ENCODE peak calls at places on chromosomes 16 and 17, in five cellular contexts. N is testis; Y is body of pancreas; U is tibial artery; H is CD8-positive, alpha-beta memory T cell. W is an unnamed sample.

GRCh38 chr17:82840431-82840831 is 609 bp upstream of the ZNF750 start:
- DNase-seq in N (no peak), H (no peak), Y (no peak), U (no peak), W (no peak)

GRCh38 chr17:17119533-17119932 is 77.3 kb downstream of the MPRIP start:
- DNase-seq in H (peak; percentile 74), Y (peak; percentile 51), N (peak; percentile 50), U (no peak), W (peak; percentile 41)

GRCh38 chr16:3023415-3023668 is 400 bp downstream of the HCFC1R1 start:
- DNase-seq in N (no peak), Y (peak; percentile 68), U (no peak), H (no peak), W (peak; percentile 65)

GRCh38 chr17:79631640-79632431 is 21.0 kb upstream of the RBFOX3 start:
- DNase-seq in Y (no peak), H (no peak), U (peak; percentile 28), N (peak; percentile 6), W (peak; percentile 1)

GRCh38 chr16:2095918-2096582 is 39.6 kb downstream of the PKD1 start:
- DNase-seq in N (no peak), U (no peak), Y (no peak), H (no peak), W (no peak)

GRCh38 chr17:44952946-44953475 is 5.4 kb upstream of the KIF18B start:
- DNase-seq in H (no peak), N (no peak), U (peak; percentile 24), Y (no peak), W (no peak)

GRCh38 chr17:5555254-5555653 is 29.1 kb downstream of the NLRP1 start:
- DNase-seq in U (no peak), Y (no peak), H (no peak), N (no peak), W (no peak)

GRCh38 chr17:82267575-82268379 is 5.7 kb downstream of the CSNK1D start:
- DNase-seq in H (no peak), U (peak; percentile 98), Y (peak; percentile 98), N (peak; percentile 90), W (peak; percentile 99)

GRCh38 chr16:9092282-9092962 is 978 bp downstream of the HAPSTR1 start:
- DNase-seq in Y (peak; percentile 20), U (peak; percentile 80), N (peak; percentile 31), H (peak; percentile 53), W (peak; percentile 64)

GRCh38 chr17:39705786-39706348 is 6.0 kb downstream of the ERBB2 start:
- DNase-seq in Y (peak; percentile 96), U (peak; percentile 83), H (no peak), N (no peak), W (no peak)

GRCh38 chr17:39702901-39703893 is 3.3 kb downstream of the ERBB2 start:
- DNase-seq in U (no peak), N (no peak), Y (no peak), H (no peak), W (no peak)

GRCh38 chr17:39704821-39705551 is 5.1 kb downstream of the ERBB2 start:
- DNase-seq in Y (peak; percentile 31), N (no peak), U (peak; percentile 85), H (no peak), W (no peak)

GRCh38 chr17:39701784-39702422 is 2.0 kb downstream of the ERBB2 start:
- DNase-seq in H (no peak), U (no peak), N (no peak), Y (no peak), W (no peak)

DNA sequence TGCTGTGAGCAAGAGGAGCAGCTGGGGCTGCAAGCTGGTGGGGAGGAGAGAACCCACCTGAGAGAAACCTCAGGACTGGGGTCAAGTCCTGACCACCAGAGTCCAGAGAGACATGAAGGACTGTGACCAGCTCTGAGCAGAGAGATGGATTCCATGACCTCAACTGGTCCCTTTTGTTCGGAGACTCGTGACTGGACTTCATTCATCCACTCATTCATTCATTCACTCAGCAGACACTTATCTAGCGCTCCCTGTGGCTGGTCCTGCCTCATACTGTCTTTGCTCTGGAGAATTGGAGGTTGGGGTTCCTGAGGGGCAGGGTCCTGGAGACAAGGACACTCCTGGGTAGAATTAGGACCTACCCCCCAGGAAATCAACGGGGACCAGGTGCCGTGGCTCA is 4.0 kb downstream of the ERBB2 start:
- DNase-seq in N (no peak), U (no peak), Y (no peak), H (no peak), W (no peak)
- H3K4me1 ChIP-seq in N (no peaks in the 10 kb centered on the region), U (peaks cover 73% of the 10 kb centered on the region), Y (peaks cover 83% of the 10 kb centered on the region), H (peaks cover 18% of the 10 kb centered on the region), W (no peaks in the 10 kb centered on the region)

GRCh38 chr16:19881028-19881427 is 3.6 kb downstream of the GPRC5B start:
- DNase-seq in H (no peak), U (no peak), N (no peak), Y (no peak), W (no peak)

GRCh38 chr16:19881783-19882182 is 2.9 kb downstream of the GPRC5B start:
- DNase-seq in U (no peak), N (no peak), H (no peak), Y (no peak), W (no peak)

GRCh38 chr16:19883296-19883951 is 1.2 kb downstream of the GPRC5B start:
- DNase-seq in H (no peak), Y (peak; percentile 21), N (peak; percentile 86), U (no peak), W (peak; percentile 49)

GRCh38 chr16:19882641-19883040 is 2.0 kb downstream of the GPRC5B start:
- DNase-seq in U (no peak), H (no peak), N (no peak), Y (no peak), W (no peak)

DNA sequence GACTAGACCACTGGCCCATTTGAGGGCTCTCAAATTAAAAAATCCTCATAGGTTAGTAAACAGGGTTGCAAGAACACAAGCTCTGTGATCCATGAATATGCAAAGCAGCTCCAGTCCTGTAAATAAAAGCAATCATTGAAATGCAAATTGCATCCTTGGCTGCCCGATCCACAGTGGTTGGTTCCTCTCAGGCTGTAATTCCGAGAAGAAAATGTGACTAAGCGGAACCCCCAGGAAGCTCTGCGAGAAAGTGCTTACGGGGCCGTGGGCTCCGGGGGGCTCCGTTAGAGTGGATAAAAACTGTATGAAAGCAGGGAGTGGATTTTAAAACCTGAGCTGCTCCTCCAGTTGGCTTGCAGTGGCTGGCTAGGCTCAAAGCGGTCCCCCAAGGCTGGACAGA is 2.5 kb downstream of the GPRC5B start:
- DNase-seq in H (no peak), U (no peak), N (no peak), Y (no peak), W (no peak)
- H3K4me1 ChIP-seq in H (peaks cover 24% of the 10 kb centered on the region), U (peaks cover 36% of the 10 kb centered on the region), N (peaks cover 37% of the 10 kb centered on the region), Y (peaks cover 28% of the 10 kb centered on the region), W (peaks cover 19% of the 10 kb centered on the region)

GRCh38 chr16:14525596-14525995 is 104.5 kb downstream of the PARN start:
- DNase-seq in Y (no peak), N (no peak), U (no peak), H (no peak), W (no peak)
- H3K4me1 ChIP-seq in Y (peaks cover 33% of the 10 kb centered on the region), N (peaks cover 7% of the 10 kb centered on the region), U (peaks cover 26% of the 10 kb centered on the region), H (peaks cover 14% of the 10 kb centered on the region), W (peaks cover 25% of the 10 kb centered on the region)

DNA sequence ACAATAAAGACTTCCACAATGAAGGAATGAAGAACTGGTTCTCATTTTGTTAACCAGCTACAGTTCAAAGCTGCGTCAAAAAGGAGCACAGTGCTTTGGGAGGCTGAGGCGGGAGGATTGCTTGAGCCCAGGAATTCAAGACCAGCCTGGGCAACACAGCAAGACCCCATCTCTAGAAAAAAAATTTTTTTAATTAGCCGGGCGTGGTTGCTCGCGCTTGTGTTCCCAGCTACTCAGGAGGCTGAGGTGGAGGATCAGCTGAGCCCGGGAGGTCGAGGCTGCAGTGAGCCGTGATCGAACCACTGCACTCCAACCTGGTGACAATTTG is 764 bp upstream of the SLC6A4 start:
- DNase-seq in U (no peak), Y (no peak), N (no peak), H (no peak), W (no peak)
- H3K4me1 ChIP-seq in U (peaks cover 32% of the 10 kb centered on the region), Y (peaks cover 17% of the 10 kb centered on the region), N (peaks cover 18% of the 10 kb centered on the region), H (peaks cover 8% of the 10 kb centered on the region), W (peaks cover 10% of the 10 kb centered on the region)

GRCh38 chr17:68459030-68459376 is 1.7 kb upstream of the WIPI1 start:
- DNase-seq in Y (no peak), N (no peak), H (no peak), U (no peak), W (no peak)

GRCh38 chr17:68461589-68461988 is 4.3 kb upstream of the WIPI1 start:
- DNase-seq in Y (peak; percentile 38), N (no peak), U (no peak), H (no peak), W (peak; percentile 36)

GRCh38 chr17:68460715-68461114 is 3.4 kb upstream of the WIPI1 start:
- DNase-seq in H (peak; percentile 66), U (no peak), N (no peak), Y (no peak), W (no peak)

GRCh38 chr17:68461122-68461539 is 3.8 kb upstream of the WIPI1 start:
- DNase-seq in Y (no peak), H (no peak), U (no peak), N (no peak), W (no peak)

GRCh38 chr17:68460096-68460495 is 2.8 kb upstream of the WIPI1 start:
- DNase-seq in Y (no peak), H (no peak), N (no peak), U (no peak), W (no peak)
- H3K4me1 ChIP-seq in Y (peaks cover 50% of the 10 kb centered on the region), H (peaks cover 57% of the 10 kb centered on the region), N (peaks cover 19% of the 10 kb centered on the region), U (peaks cover 13% of the 10 kb centered on the region), W (peaks cover 54% of the 10 kb centered on the region)

DNA sequence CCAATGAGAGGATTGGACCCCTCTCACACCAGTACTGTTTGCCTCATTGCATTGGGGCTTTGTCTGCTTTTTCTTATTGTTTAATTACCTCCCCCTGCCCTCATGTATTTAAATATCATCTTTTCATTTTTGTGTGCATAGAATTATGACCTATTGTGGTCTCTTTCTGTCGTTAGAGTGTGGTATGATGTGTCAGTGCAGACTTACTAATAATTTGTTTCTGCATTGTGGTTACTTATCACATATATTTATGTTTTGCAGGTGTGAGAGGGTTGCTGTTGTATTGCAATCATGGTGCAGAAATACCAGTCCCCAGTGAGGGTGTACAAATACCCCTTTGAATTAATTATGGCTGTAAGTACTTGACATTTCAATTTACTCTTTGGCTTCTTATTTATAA is 2.5 kb downstream of the SEC14L1 start:
- DNase-seq in H (no peak), U (no peak), N (no peak), Y (no peak), W (no peak)
- H3K4me1 ChIP-seq in H (peaks cover 40% of the 10 kb centered on the region), U (peaks cover 20% of the 10 kb centered on the region), N (peaks cover 43% of the 10 kb centered on the region), Y (peaks cover 63% of the 10 kb centered on the region), W (peaks cover 69% of the 10 kb centered on the region)

GRCh38 chr17:73592531-73592961 is 51.7 kb downstream of the SDK2 start:
- DNase-seq in H (no peak), N (no peak), Y (no peak), U (no peak), W (no peak)
- H3K4me1 ChIP-seq in H (peaks cover 67% of the 10 kb centered on the region), N (no peaks in the 10 kb centered on the region), Y (no peaks in the 10 kb centered on the region), U (no peaks in the 10 kb centered on the region), W (no peaks in the 10 kb centered on the region)

DNA sequence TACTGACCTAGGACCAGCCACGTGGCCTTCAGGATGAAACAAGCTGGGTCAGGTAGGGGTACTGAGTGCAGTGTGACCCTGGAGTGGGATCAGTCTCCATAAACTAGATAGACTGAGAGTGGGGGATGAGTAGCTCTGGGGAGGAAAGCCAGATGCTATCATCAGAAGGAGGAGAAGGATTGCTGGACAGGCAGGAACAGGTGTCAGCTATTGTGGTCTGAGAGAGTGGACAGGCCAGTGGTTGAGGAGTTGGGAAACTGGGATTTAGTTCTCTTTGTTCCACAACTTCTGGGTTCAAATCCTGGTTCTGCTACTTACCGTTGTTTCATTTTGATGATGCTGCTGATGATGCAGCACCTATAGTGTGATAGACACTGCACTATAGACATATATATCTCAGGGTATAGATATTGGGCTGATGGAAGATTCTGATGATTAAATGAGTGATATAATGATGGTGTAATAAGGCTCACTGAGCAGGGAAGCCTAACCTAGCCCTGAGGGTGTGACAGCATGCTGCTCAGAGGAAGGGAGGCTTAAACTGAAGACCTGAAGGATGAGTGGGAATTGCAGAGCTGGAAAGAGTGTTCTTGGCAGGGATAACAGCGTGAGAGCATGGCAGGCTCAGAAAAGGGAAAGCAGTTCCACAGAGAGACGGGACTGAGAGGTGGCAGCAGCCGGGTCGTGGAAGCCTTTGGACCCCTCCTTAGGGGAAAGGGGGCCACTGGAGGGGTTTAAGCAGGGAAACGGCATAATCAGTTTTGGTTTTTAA is 66.0 kb downstream of the SNX20 start:
- DNase-seq in N (no peak), U (no peak), Y (no peak), H (no peak), W (no peak)
- H3K4me1 ChIP-seq in N (peaks cover 24% of the 10 kb centered on the region), U (peaks cover 45% of the 10 kb centered on the region), Y (peaks cover 12% of the 10 kb centered on the region), H (peaks cover 11% of the 10 kb centered on the region), W (peaks cover 3% of the 10 kb centered on the region)

W was measured in adrenal gland.